ENCODE peak calls at places on chromosomes 7 and 10, in ten cellular contexts. Z is stomach; N is HCT116; M is right cardiac atrium; S is PC-9; D is HepG2; O is CD8-positive, alpha-beta T cell; E is neuronal stem cell; X is mesenchymal stem cell; Y is SK-N-SH. T is an unnamed sample.

GRCh38 chr7:13262929-13263530 is 575.6 kb downstream of the ARL4A start:
- DNase-seq in Z (no peak), N (peak; percentile 26), M (no peak), S (no peak), D (peak; percentile 32), O (no peak), E (peak; percentile 20), X (peak; percentile 56), Y (peak; percentile 5), T (peak; percentile 45)

GRCh38 chr7:114718861-114719260 is 203.0 kb upstream of the MDFIC start:
- DNase-seq in Z (no peak), N (no peak), M (no peak), S (no peak), D (no peak), O (no peak), E (no peak), X (no peak), Y (no peak), T (no peak)

GRCh38 chr10:84076047-84076388 is 63.3 kb upstream of the GHITM start:
- DNase-seq in Z (no peak), N (no peak), M (no peak), S (no peak), D (no peak), O (no peak), E (no peak), X (peak; percentile 84), Y (no peak), T (no peak)

GRCh38 chr7:15084368-15084767 is 181.8 kb upstream of the DGKB start:
- DNase-seq in Z (no peak), N (no peak), M (no peak), S (no peak), D (no peak), O (no peak), E (no peak), X (no peak), Y (no peak), T (no peak)

GRCh38 chr7:81333004-81333403 is 414.2 kb upstream of the SEMA3C start:
- DNase-seq in Z (no peak), N (no peak), M (no peak), S (no peak), D (no peak), O (no peak), E (no peak), X (peak; percentile 18), Y (no peak), T (peak; percentile 62)

GRCh38 chr10:110007171-110007700 is 548 bp upstream of the ADD3 start:
- DNase-seq in Z (no peak), N (no peak), M (no peak), S (no peak), D (no peak), O (no peak), E (no peak), X (no peak), Y (no peak), T (no peak)

GRCh38 chr10:34109952-34110702 is 705.0 kb downstream of the PARD3 start:
- DNase-seq in Z (no peak), N (peak; percentile 71), M (no peak), S (no peak), D (no peak), O (no peak), E (no peak), X (peak; percentile 54), Y (no peak), T (no peak)

GRCh38 chr10:21976739-21977138 is 26.8 kb downstream of the DNAJC1 start:
- DNase-seq in Z (no peak), N (no peak), M (no peak), S (no peak), D (no peak), O (no peak), E (peak; percentile 61), X (peak; percentile 45), Y (no peak), T (no peak)

GRCh38 chr10:110444009-110444347 is 53.7 kb upstream of the DUSP5 start:
- DNase-seq in Z (no peak), N (no peak), M (peak; percentile 46), S (no peak), D (no peak), O (no peak), E (no peak), X (no peak), Y (peak; percentile 39), T (peak; percentile 87)

GRCh38 chr7:44979481-44980392 is 922 bp upstream of the MYO1G start:
- DNase-seq in Z (no peak), N (no peak), M (no peak), S (no peak), D (no peak), O (no peak), E (no peak), X (no peak), Y (no peak), T (no peak)

GRCh38 chr7:140200102-140200989 is 23.6 kb upstream of the KDM7A start:
- DNase-seq in Z (peak; percentile 77), N (no peak), M (peak; percentile 71), S (peak; percentile 38), D (peak; percentile 47), O (no peak), E (no peak), X (peak; percentile 18), Y (no peak), T (no peak)

GRCh38 chr10:96764345-96764744 is 44.0 kb upstream of the PIK3AP1 start:
- DNase-seq in Z (no peak), N (no peak), M (no peak), S (no peak), D (no peak), O (no peak), E (no peak), X (no peak), Y (no peak), T (no peak)

GRCh38 chr10:36023939-36024338 is 381.8 kb upstream of the FZD8 start:
- DNase-seq in Z (no peak), N (no peak), M (peak; percentile 36), S (no peak), D (peak; percentile 3), O (no peak), E (no peak), X (peak; percentile 95), Y (no peak), T (peak; percentile 56)

GRCh38 chr7:50156163-50156562 is 63.1 kb upstream of the ZPBP start:
- DNase-seq in Z (no peak), N (no peak), M (no peak), S (no peak), D (no peak), O (no peak), E (no peak), X (no peak), Y (no peak), T (no peak)
- H3K27ac ChIP-seq in Z (no peak overlapping the region), N (no peak overlapping the region), M (no peak overlapping the region), S (no peak overlapping the region), D (no peak overlapping the region), O (no peak overlapping the region), E (no peak overlapping the region), X (no peak overlapping the region), Y (no peak overlapping the region), T (no peak overlapping the region)

GRCh38 chr7:3037259-3037658 is 6.4 kb downstream of the CARD11 start:
- DNase-seq in Z (no peak), N (no peak), M (no peak), S (no peak), D (no peak), O (no peak), E (no peak), X (no peak), Y (no peak), T (no peak)

GRCh38 chr7:3043544-3044395 is at the start of gene CARD11:
- DNase-seq in Z (no peak), N (no peak), M (no peak), S (peak; percentile 48), D (no peak), O (peak; percentile 73), E (no peak), X (no peak), Y (peak; percentile 47), T (no peak)

GRCh38 chr7:3039787-3040186 is 3.9 kb downstream of the CARD11 start:
- DNase-seq in Z (no peak), N (no peak), M (no peak), S (no peak), D (no peak), O (no peak), E (no peak), X (no peak), Y (peak; percentile 30), T (no peak)

GRCh38 chr7:3042301-3042700 is 1.4 kb downstream of the CARD11 start:
- DNase-seq in Z (no peak), N (no peak), M (no peak), S (no peak), D (no peak), O (no peak), E (no peak), X (no peak), Y (no peak), T (no peak)

GRCh38 chr7:3042861-3043489 is 692 bp downstream of the CARD11 start:
- DNase-seq in Z (no peak), N (no peak), M (no peak), S (peak; percentile 71), D (no peak), O (peak; percentile 78), E (no peak), X (no peak), Y (no peak), T (no peak)
- H3K27ac ChIP-seq in Z (peak overlapping the region; percentile 56), N (no peak overlapping the region), M (no peak overlapping the region), S (peak overlapping the region; percentile 56), D (no peak overlapping the region), O (peak overlapping the region; percentile 88), E (no peak overlapping the region), X (no peak overlapping the region), Y (no peak overlapping the region), T (no peak overlapping the region)

DNA sequence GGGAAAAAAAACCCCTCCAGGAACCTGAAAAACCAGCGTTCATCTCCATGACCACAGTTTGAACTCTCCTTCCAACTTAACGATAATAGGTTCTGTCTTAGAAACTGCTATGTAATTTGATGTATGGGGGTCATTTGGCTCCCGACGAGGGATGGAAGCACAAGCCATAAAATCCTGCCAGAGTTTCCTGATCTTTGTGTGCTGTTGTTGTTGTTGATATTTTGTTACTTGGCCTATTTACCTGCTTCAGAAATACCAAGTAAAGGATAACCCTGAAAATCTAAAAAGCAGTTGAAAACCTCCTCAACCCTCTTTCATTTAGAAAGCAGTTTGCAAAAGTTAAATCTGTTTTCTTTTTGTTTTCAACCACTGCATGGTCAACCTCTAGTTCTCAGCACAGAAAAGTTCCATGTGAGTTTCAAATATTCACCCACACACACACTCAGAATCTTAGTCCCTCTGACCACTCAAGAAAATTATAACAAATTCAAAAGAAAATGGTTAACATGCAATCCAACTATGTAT is 9.3 kb upstream of the HOXA2 start:
- DNase-seq in Z (no peak), N (no peak), M (no peak), S (peak; percentile 83), D (no peak), O (no peak), E (no peak), X (no peak), Y (no peak), T (no peak)
- H3K27ac ChIP-seq in Z (peak overlapping the region; percentile 99), N (peak overlapping the region; percentile 28), M (peak overlapping the region; percentile 53), S (peak overlapping the region; percentile 92), D (no peak overlapping the region), O (no peak overlapping the region), E (no peak overlapping the region), X (peak overlapping the region; percentile 85), Y (no peak overlapping the region), T (no peak overlapping the region)

DNA sequence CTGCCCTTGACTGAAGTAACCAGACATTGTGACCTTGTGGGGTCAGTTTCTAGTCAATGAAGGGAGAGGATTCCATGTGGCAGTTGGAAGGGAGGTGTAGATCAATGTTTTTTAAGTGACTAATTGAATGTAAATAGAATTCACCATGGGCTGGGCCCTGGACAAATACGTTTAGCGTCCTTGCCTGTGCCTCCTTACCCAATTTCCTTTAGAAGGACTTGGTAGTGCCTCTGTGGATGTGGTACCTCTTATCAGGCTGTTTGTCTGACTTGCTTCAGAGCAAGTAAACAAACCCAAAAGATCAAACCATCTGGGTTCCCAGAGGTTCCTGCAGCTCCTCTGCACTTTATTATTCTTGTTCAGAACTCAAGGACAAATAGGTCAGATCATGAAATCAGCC is 4.3 kb upstream of the KAT6B start:
- DNase-seq in Z (peak; percentile 49), N (no peak), M (no peak), S (no peak), D (peak; percentile 91), O (no peak), E (no peak), X (no peak), Y (no peak), T (no peak)
- H3K27ac ChIP-seq in Z (peak overlapping the region; percentile 100), N (no peak overlapping the region), M (peak overlapping the region; percentile 78), S (no peak overlapping the region), D (peak overlapping the region; percentile 49), O (no peak overlapping the region), E (no peak overlapping the region), X (no peak overlapping the region), Y (peak overlapping the region; percentile 31), T (no peak overlapping the region)

T was measured in cardiac muscle cell.